ENCODE peak calls at places on chromosome X, in seven cellular contexts. G, F, L, X, A, I and P are unnamed samples.

GRCh38 chrX:46485897-46486296 is 59.3 kb downstream of the ZNF674 start:
- DNase-seq in A (no peak), X (no peak), I (no peak), F (no peak), L (no peak), G (no peak), P (no peak)

GRCh38 chrX:136162827-136163427 is 15.6 kb downstream of the FHL1 start:
- DNase-seq in G (no peak), F (peak), I (peak), L (peak), A (peak), X (peak), P (no peak)

GRCh38 chrX:122622800-122623199 is 561.3 kb upstream of the GRIA3 start:
- DNase-seq in F (no peak), X (no peak), I (no peak), L (no peak), A (peak), G (no peak), P (no peak)

GRCh38 chrX:86149089-86149488 is 838 bp downstream of the DACH2 start:
- DNase-seq in A (no peak), I (no peak), X (no peak), L (no peak), F (no peak), G (no peak), P (no peak)

GRCh38 chrX:85379174-85379907 is at the start of gene POF1B:
- DNase-seq in X (peak), F (no peak), L (peak), A (peak), G (no peak), I (no peak), P (no peak)

GRCh38 chrX:97267916-97268680 is 384.4 kb downstream of the RPA4 start:
- DNase-seq in I (no peak), F (no peak), X (no peak), L (no peak), G (no peak), A (no peak), P (no peak)

GRCh38 chrX:3520458-3520857 is 174.0 kb upstream of the MXRA5 start:
- DNase-seq in G (no peak), X (no peak), I (no peak), A (no peak), F (no peak), L (no peak), P (no peak)

GRCh38 chrX:34884693-34885277 is 57.8 kb upstream of the FAM47B start:
- DNase-seq in L (no peak), G (peak), F (no peak), A (no peak), I (no peak), X (peak), P (no peak)

GRCh38 chrX:149682031-149682430 is 29.8 kb upstream of the MAGEA11 start:
- DNase-seq in A (no peak), G (no peak), L (no peak), F (no peak), I (no peak), X (no peak), P (no peak)

GRCh38 chrX:151771726-151772125 is 37.2 kb downstream of the CNGA2 start:
- DNase-seq in G (no peak), F (no peak), L (no peak), I (no peak), X (no peak), A (no peak), P (no peak)

GRCh38 chrX:85223359-85223758 is 20.2 kb downstream of the SATL1 start:
- DNase-seq in X (no peak), G (no peak), F (no peak), L (no peak), I (no peak), A (no peak), P (no peak)

GRCh38 chrX:1449581-1450149 is 3.0 kb downstream of the ASMTL start:
- DNase-seq in G (no peak), A (no peak), I (no peak), F (no peak), X (no peak), L (no peak), P (peak)

GRCh38 chrX:143757887-143758286 is 37.3 kb upstream of the SPANXN2 start:
- DNase-seq in L (no peak), I (no peak), X (no peak), F (no peak), G (no peak), A (no peak), P (no peak)

GRCh38 chrX:47482512-47483309 is at the start of gene ZNF41:
- DNase-seq in G (peak), L (peak), I (peak), X (peak), F (peak), A (peak), P (peak)

GRCh38 chrX:39728852-39729587 is 368.7 kb downstream of the BCOR start:
- DNase-seq in X (no peak), L (no peak), A (no peak), I (no peak), G (no peak), F (no peak), P (no peak)

GRCh38 chrX:101108293-101108692 is 10.3 kb downstream of the CENPI start:
- DNase-seq in I (no peak), X (no peak), F (no peak), A (no peak), L (no peak), G (no peak), P (no peak)

GRCh38 chrX:121641560-121641959 is 594.1 kb downstream of the GLUD2 start:
- DNase-seq in X (peak), L (no peak), I (no peak), A (no peak), G (no peak), F (no peak), P (no peak)

GRCh38 chrX:72536542-72536941 is 36.1 kb downstream of the HDAC8 start:
- DNase-seq in L (no peak), F (no peak), G (no peak), X (no peak), I (no peak), A (no peak), P (no peak)

GRCh38 chrX:136779346-136779781 is 1.4 kb downstream of the ARHGEF6 start:
- DNase-seq in I (no peak), X (no peak), L (no peak), A (no peak), G (no peak), F (no peak), P (no peak)

GRCh38 chrX:24985120-24985519 is 30.6 kb downstream of the ARX start:
- DNase-seq in X (no peak), I (no peak), L (no peak), F (no peak), A (no peak), G (no peak), P (no peak)

GRCh38 chrX:74420194-74421035 is 878 bp upstream of the SLC16A2 start:
- DNase-seq in I (no peak), G (peak), X (peak), F (peak), L (peak), A (peak), P (peak)

GRCh38 chrX:19789782-19790181 is 97.6 kb downstream of the SH3KBP1 start:
- DNase-seq in G (no peak), I (no peak), X (no peak), F (no peak), A (no peak), L (no peak), P (no peak)

GRCh38 chrX:122625239-122625638 is 558.8 kb upstream of the GRIA3 start:
- DNase-seq in X (no peak), A (no peak), I (no peak), G (no peak), L (no peak), F (no peak), P (no peak)

GRCh38 chrX:77014655-77015377 is 432.4 kb upstream of the FGF16 start:
- DNase-seq in I (peak), G (no peak), L (no peak), A (no peak), F (no peak), X (peak), P (no peak)

GRCh38 chrX:17689971-17690409 is 47.3 kb upstream of the SCML1 start:
- DNase-seq in I (peak), G (peak), F (peak), L (peak), X (peak), A (peak), P (no peak)

GRCh38 chrX:133337250-133337649 is 78.0 kb downstream of the GPC4 start:
- DNase-seq in F (no peak), I (no peak), L (peak), A (peak), G (no peak), X (no peak), P (no peak)

GRCh38 chrX:38400401-38400910 is 48.1 kb downstream of the OTC start:
- DNase-seq in L (no peak), G (no peak), X (no peak), F (no peak), A (no peak), I (no peak), P (no peak)

GRCh38 chrX:14673764-14674163 is 144.4 kb downstream of the GLRA2 start:
- DNase-seq in A (peak), L (no peak), X (peak), I (no peak), G (no peak), F (no peak), P (no peak)

GRCh38 chrX:28058906-28059305 is 77.7 kb upstream of the DCAF8L1 start:
- DNase-seq in L (no peak), A (peak), X (no peak), I (no peak), G (no peak), F (no peak), P (no peak)

GRCh38 chrX:41198410-41198809 is 113.2 kb downstream of the USP9X start:
- DNase-seq in F (no peak), I (no peak), G (no peak), L (no peak), A (no peak), X (no peak), P (no peak)

GRCh38 chrX:17024896-17025295 is 78.4 kb downstream of the REPS2 start:
- DNase-seq in G (no peak), A (peak), X (no peak), I (no peak), L (no peak), F (no peak), P (no peak)

DNA sequence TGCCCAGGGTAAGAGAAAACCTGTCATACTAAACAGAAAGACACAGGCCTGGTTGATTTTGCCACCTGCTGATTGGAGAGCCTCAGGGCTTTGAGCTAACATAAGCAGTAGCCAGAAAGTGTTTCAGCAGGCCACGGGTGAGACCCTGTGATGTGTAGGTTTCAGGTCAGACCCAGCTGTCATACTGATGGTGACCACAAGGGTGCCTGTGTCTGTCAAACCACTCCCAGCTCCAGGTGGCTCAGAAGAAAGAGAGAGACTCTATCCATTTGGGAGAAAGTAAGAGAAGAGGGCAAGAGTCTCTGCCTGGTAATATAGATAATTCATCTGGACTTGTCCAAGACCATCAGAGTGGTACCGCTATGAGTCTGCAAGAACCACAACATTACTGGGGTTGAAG is 72.8 kb upstream of the NLRP2B start:
- DNase-seq in I (no peak), L (no peak), G (no peak), F (no peak), A (no peak), X (no peak), P (no peak)
- TF ChIP-seq CTCF in I (no peak), L (no peak), G (no peak), F (no peak), A (no peak), X (no peak), P (no peak)

GRCh38 chrX:68433155-68433980 is at the start of gene OPHN1:
- DNase-seq in L (peak), A (peak), I (peak), G (peak), X (peak), F (peak), P (peak)

GRCh38 chrX:68428431-68428830 is 4.9 kb downstream of the OPHN1 start:
- DNase-seq in F (no peak), I (no peak), X (no peak), G (no peak), L (no peak), A (no peak), P (no peak)

GRCh38 chrX:68431836-68432235 is 1.5 kb downstream of the OPHN1 start:
- DNase-seq in I (no peak), X (no peak), F (no peak), G (no peak), L (no peak), A (no peak), P (no peak)

GRCh38 chrX:68432648-68433047 is 647 bp downstream of the OPHN1 start:
- DNase-seq in G (no peak), F (no peak), I (peak), A (no peak), X (peak), L (no peak), P (no peak)

GRCh38 chrX:68429216-68429615 is 4.1 kb downstream of the OPHN1 start:
- DNase-seq in F (no peak), X (no peak), G (no peak), A (no peak), L (no peak), I (no peak), P (no peak)
- TF ChIP-seq EP300 in F (no peak), X (no peak), G (no peak), A (no peak), L (no peak), I (no peak), P (no peak)

DNA sequence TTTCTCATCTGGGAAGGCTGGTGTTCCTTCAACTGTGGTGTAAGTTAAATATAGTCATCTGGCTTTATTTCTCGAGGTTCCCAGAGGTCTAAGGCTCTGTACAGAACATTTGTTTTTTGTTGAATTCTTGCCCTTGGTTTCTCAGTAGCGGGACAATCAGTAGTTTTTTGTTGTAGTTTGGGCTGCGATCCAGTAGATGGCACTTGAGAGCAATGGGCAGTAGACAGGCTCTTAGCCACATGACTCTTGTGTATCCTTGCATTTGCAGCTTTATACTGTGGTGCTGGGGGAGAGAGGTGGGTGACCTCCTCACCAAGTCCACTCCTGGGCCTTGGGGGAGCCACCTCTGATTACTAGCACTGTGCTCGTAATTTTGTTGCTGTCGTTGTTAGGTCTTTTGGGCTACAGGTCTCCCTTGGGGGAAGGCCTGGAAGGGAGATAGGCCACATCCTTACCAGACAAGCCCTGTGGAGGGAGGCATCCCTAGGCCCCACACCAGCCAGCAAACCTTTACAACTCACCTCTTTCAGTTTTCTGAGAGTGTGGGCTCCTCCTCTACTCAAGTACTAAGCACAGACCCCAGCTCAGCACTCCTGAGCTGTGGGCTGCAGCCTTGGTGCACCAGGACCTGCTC is 8.1 kb downstream of the ETDB start:
- DNase-seq in X (peak), I (peak), A (no peak), F (no peak), L (no peak), G (peak), P (no peak)
- TF ChIP-seq CTCF in X (peak), I (peak), A (peak), F (no peak), L (no peak), G (peak), P (no peak)

GRCh38 chrX:7921750-7922149 is 5.5 kb downstream of the PNPLA4 start:
- DNase-seq in G (no peak), F (no peak), A (no peak), L (no peak), X (no peak), I (no peak), P (no peak)

GRCh38 chrX:7925867-7926472 is 1.2 kb downstream of the PNPLA4 start:
- DNase-seq in L (peak), A (peak), G (peak), F (peak), X (peak), I (peak), P (no peak)

GRCh38 chrX:7927259-7928167 is at the start of gene PNPLA4:
- DNase-seq in G (peak), I (peak), A (peak), L (peak), F (peak), X (peak), P (peak)

GRCh38 chrX:7926501-7926900 is 712 bp downstream of the PNPLA4 start:
- DNase-seq in I (no peak), F (no peak), L (no peak), A (no peak), G (no peak), X (no peak), P (no peak)

GRCh38 chrX:7926914-7927258 is 327 bp downstream of the PNPLA4 start:
- DNase-seq in G (no peak), L (no peak), X (no peak), I (no peak), A (no peak), F (no peak), P (peak)
- TF ChIP-seq EP300 in G (no peak), L (no peak), X (no peak), I (no peak), A (no peak), F (no peak), P (no peak)

GRCh38 chrX:131262200-131262599 is 26.9 kb downstream of the IGSF1 start:
- DNase-seq in L (no peak), G (no peak), A (no peak), I (no peak), F (no peak), X (no peak), P (no peak)

GRCh38 chrX:131264665-131265064 is 24.4 kb downstream of the IGSF1 start:
- DNase-seq in A (no peak), G (no peak), I (no peak), X (no peak), L (no peak), F (no peak), P (no peak)

GRCh38 chrX:131264053-131264452 is 25.1 kb downstream of the IGSF1 start:
- DNase-seq in G (no peak), F (no peak), L (no peak), I (no peak), X (no peak), A (no peak), P (no peak)

GRCh38 chrX:131262738-131263679 is 26.1 kb downstream of the IGSF1 start:
- DNase-seq in X (peak), F (no peak), L (no peak), I (peak), A (peak), G (no peak), P (no peak)
- TF ChIP-seq CTCF in X (peak), F (no peak), L (no peak), I (peak), A (peak), G (no peak), P (no peak)

GRCh38 chrX:49848275-49848674 is 19.2 kb downstream of the PAGE4 start:
- DNase-seq in I (no peak), G (no peak), L (no peak), F (no peak), X (no peak), A (no peak), P (no peak)

GRCh38 chrX:49846545-49846944 is 17.4 kb downstream of the PAGE4 start:
- DNase-seq in G (no peak), F (no peak), L (no peak), X (no peak), A (no peak), I (no peak), P (no peak)

GRCh38 chrX:49846004-49846403 is 16.9 kb downstream of the PAGE4 start:
- DNase-seq in X (no peak), A (no peak), I (no peak), F (no peak), L (no peak), G (no peak), P (no peak)

GRCh38 chrX:49842603-49843002 is 13.5 kb downstream of the PAGE4 start:
- DNase-seq in L (no peak), I (peak), F (no peak), A (no peak), G (no peak), X (no peak), P (no peak)

GRCh38 chrX:49844622-49845021 is 15.5 kb downstream of the PAGE4 start:
- DNase-seq in I (no peak), A (no peak), X (no peak), L (no peak), G (no peak), F (no peak), P (no peak)
- TF ChIP-seq EP300 in I (no peak), A (no peak), X (no peak), L (no peak), G (no peak), F (no peak), P (no peak)

GRCh38 chrX:15674514-15674898 is 9.9 kb upstream of the CLTRN start:
- DNase-seq in I (peak), G (peak), A (peak), X (peak), F (peak), L (peak), P (peak)

GRCh38 chrX:15673970-15674369 is 9.4 kb upstream of the CLTRN start:
- DNase-seq in F (no peak), G (no peak), X (no peak), L (no peak), I (no peak), A (no peak), P (no peak)

GRCh38 chrX:15675490-15675921 is 10.9 kb upstream of the CLTRN start:
- DNase-seq in L (peak), X (peak), A (peak), G (peak), F (peak), I (peak), P (peak)

GRCh38 chrX:15672886-15673285 is 8.3 kb upstream of the CLTRN start:
- DNase-seq in L (no peak), F (no peak), I (no peak), G (no peak), X (no peak), A (no peak), P (no peak)

DNA sequence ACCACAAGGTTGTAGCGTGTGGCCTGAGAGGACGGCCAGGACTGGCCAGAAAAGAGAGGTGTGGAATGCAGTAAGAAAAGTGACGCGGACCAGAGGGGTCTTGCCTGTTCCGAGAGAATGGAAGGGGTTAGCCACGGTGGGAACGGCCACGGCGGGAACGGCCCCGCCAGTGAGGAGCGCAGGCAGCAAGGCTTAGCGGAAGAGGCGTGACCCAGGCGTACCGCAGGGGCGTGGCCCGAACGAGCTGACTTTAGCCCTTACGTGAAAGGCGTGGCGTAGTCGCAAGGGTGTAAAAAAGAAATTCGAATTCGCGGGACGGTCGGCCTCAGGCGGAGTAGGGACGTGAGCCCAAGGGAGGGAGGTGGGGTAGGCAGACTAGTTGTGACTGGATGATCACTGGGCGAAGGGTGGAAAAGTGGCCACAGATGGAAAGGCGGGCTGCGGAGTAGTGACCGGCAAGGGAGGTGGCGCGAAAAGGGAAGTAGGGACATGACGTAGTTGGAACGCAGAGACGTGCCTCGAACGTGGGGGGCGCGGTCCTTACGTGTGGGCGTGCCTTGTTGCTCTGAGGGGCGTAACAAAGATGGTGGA is 10.4 kb upstream of the CLTRN start:
- DNase-seq in G (peak), X (peak), I (peak), A (peak), F (no peak), L (peak), P (peak)
- TF ChIP-seq CTCF in G (no peak), X (no peak), I (no peak), A (no peak), F (no peak), L (no peak), P (no peak)